ENCODE peak calls at places on chromosomes 13 and 19, in six cellular contexts. T is neural crest cell, H is WTC11, Z is psoas muscle, M is osteocyte, G is pancreas. I is an unnamed sample.

GRCh38 chr13:99565478-99566124 is 64.3 kb downstream of the TM9SF2 start:
- DNase-seq in T (no peak), H (peak), Z (no peak), M (no peak), G (no peak), I (no peak)

GRCh38 chr19:2475018-2475701 is 767 bp upstream of the GADD45B start:
- DNase-seq in T (peak), H (peak), Z (peak), M (peak), G (peak), I (no peak)

GRCh38 chr13:97359181-97360057 is 74.5 kb upstream of the RAP2A start:
- DNase-seq in T (peak), H (peak), Z (no peak), M (no peak), G (peak), I (peak)

GRCh38 chr19:17259934-17260333 is 4.6 kb downstream of the USHBP1 start:
- DNase-seq in T (no peak), H (no peak), Z (no peak), M (no peak), G (peak), I (no peak)

GRCh38 chr13:102399791-102400618 is 1.8 kb downstream of the FGF14 start:
- DNase-seq in T (no peak), H (peak), Z (peak), M (no peak), G (peak), I (peak)

GRCh38 chr19:31349160-31349881 is at the start of gene TSHZ3:
- DNase-seq in T (peak), H (peak), Z (peak), M (peak), G (peak), I (peak)

GRCh38 chr19:31138077-31138476 is 211.2 kb downstream of the TSHZ3 start:
- DNase-seq in T (no peak), H (no peak), Z (no peak), M (no peak), G (no peak), I (no peak)

GRCh38 chr19:53951436-53951835 is 11.3 kb upstream of the CACNG8 start:
- DNase-seq in T (no peak), H (no peak), Z (no peak), M (no peak), G (no peak), I (no peak)

GRCh38 chr13:31591834-31592233 is 147.5 kb upstream of the RXFP2 start:
- DNase-seq in T (no peak), H (no peak), Z (no peak), M (no peak), G (no peak), I (no peak)

GRCh38 chr13:109182777-109183465 is 553.5 kb downstream of the MYO16 start:
- DNase-seq in T (no peak), H (no peak), Z (no peak), M (no peak), G (no peak), I (no peak)

GRCh38 chr13:80030491-80030890 is 310.4 kb downstream of the SPRY2 start:
- DNase-seq in T (no peak), H (peak), Z (no peak), M (no peak), G (peak), I (peak)

GRCh38 chr13:94708971-94709614 is 3.3 kb downstream of the SOX21 start:
- DNase-seq in T (no peak), H (no peak), Z (no peak), M (no peak), G (no peak), I (no peak)

GRCh38 chr13:111908391-111908790 is 158.6 kb upstream of the SOX1 start:
- DNase-seq in T (no peak), H (peak), Z (no peak), M (peak), G (no peak), I (no peak)

GRCh38 chr19:14559916-14560775 is 11.7 kb downstream of the NDUFB7 start:
- DNase-seq in T (no peak), H (no peak), Z (peak), M (no peak), G (no peak), I (peak)

GRCh38 chr19:35528218-35529038 is at the start of gene SBSN:
- DNase-seq in T (no peak), H (no peak), Z (no peak), M (no peak), G (no peak), I (no peak)

GRCh38 chr13:34416833-34417425 is 525.1 kb upstream of the NBEA start:
- DNase-seq in T (no peak), H (no peak), Z (peak), M (no peak), G (no peak), I (no peak)

GRCh38 chr19:14674764-14675163 is at the start of gene ADGRE3:
- DNase-seq in T (no peak), H (no peak), Z (no peak), M (no peak), G (no peak), I (no peak)

GRCh38 chr19:43651758-43652545 is 12.3 kb upstream of the CADM4 start:
- DNase-seq in T (peak), H (peak), Z (peak), M (no peak), G (peak), I (peak)

GRCh38 chr19:14507704-14508246 is 10.4 kb downstream of the DNAJB1 start:
- DNase-seq in T (no peak), H (no peak), Z (no peak), M (no peak), G (no peak), I (no peak)

GRCh38 chr13:31908696-31909386 is 122.7 kb upstream of the FRY start:
- DNase-seq in T (no peak), H (no peak), Z (no peak), M (no peak), G (no peak), I (no peak)

GRCh38 chr13:96898855-96899254 is 95.4 kb downstream of the OXGR1 start:
- DNase-seq in T (no peak), H (no peak), Z (no peak), M (no peak), G (no peak), I (no peak)

GRCh38 chr13:40774672-40775071 is 3.7 kb upstream of the MRPS31 start:
- DNase-seq in T (no peak), H (no peak), Z (no peak), M (no peak), G (no peak), I (no peak)

GRCh38 chr19:36032251-36033104 is at the start of gene CLIP3:
- DNase-seq in T (peak), H (peak), Z (peak), M (peak), G (no peak), I (peak)

GRCh38 chr13:27636624-27637288 is 15.1 kb downstream of the POLR1D start:
- DNase-seq in T (no peak), H (no peak), Z (no peak), M (no peak), G (no peak), I (no peak)

GRCh38 chr19:3855321-3855720 is 13.5 kb downstream of the ZFR2 start:
- DNase-seq in T (no peak), H (no peak), Z (no peak), M (no peak), G (no peak), I (no peak)

DNA sequence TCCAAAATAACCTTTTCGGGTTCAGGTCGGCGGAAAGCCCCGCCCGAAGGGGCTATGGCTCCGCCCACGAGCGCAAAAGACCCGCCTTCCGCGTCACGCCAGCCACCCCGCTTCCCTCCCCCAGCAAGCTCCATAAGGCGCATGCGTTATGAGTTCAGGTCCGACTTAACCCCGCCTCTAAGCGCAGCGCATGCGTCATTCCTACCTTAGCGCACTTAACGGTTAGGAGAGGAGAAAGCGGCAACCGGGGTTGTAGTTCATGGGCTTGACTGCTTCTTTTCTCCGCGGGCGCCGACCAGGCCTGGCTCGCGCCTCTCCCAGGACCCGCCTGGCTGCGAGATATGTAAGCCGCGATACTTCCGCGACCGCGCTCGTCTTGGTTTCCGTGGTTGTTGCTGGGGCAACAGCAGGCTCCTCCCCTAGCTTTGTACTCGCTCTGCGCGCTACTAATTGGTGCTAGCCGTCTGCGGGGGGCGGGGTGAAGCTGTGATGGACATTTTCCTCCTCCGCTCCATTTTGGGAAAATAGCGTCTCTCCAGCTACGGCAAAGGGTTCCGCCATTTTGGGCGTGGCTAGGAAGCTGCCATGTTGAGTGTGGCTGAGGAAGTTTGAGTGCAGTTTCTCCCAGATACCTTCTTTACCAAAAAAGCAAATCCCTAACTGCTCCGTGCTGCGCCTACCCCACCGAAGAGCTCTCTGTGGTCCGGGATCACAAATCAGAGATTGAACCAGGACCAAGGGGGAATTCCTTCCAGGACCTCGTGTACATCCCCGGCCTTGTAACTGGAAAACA is at the start of gene B9D2:
- DNase-seq in T (peak), H (peak), Z (peak), M (peak), G (peak), I (peak)
- TF ChIP-seq CTCF in T (no peak), H (no peak), Z (no peak), M (no peak), G (no peak), I (no peak)

DNA sequence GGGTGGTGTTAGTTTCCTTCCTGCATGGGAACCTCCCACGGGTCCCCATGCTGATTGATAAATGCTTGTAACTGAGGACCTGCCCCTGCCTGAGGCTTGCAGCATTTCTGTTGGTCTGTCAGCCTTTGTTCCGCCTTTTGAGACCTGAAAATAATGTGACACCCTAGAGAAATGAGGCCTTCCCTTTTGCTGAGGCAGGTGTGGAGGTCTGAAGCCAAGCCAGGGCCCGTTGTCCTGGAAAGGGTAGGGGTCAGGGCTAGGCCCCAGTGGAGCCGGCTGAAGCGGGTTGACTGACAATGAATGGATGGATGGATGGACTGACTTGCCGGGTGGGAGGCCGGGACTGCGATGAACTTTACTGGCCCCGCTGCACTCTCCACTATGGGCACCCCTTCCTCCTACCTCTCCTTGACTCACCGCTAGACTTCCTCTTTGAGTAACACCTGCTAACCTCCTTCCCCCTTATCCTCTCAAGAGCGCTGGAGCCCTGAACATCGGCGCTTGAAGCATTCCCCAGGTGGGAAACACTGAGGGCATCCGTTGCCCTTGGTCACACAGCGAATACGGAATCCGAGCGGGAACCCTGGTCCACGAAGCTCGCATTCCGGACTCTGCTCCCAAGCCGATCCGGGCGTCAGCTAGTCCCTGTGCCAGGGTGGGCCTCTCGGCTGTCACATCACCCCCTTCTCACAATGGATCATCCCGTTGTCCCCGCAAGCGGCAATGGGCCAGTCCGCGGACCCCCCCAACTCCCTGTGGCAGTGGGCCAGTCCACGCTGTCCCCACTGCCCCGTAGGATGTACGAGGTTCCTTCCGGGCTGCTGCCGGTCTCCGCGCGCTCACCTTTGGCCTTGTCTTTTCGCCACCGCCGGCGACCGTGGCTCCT is 4.4 kb downstream of the LIPE start:
- DNase-seq in T (peak), H (peak), Z (no peak), M (no peak), G (peak), I (peak)
- TF ChIP-seq CTCF in T (no peak), H (no peak), Z (no peak), M (no peak), G (no peak), I (no peak)

DNA sequence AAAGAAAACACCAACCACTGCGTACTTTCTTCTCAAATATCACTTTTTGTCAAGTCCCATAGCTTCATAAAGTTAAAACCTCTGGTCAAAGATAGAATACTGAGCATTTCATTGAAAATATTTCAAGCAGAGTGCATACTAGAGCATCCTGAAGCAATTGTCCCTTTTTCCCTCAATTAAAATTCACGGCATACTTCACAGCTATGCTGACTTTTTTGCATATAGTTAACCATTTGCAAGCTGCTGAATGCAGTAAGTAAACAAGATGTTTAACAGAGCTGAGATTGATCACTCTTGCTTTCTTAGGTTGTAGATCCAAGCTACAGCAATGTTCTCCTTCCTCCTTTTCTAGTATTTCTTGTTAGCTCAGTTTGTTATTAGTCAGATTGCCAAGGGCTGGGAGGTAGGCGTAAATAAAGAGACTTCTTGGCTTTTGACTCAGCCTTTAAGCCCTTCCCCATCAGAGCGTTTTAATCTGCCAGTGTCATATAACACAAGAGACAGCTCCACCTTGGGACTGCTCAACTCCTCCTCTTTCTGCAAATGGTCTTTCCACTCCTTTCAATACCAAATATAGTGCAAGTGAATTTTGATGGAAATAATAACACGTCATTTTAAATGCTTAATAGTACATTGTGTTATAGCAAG is at the start of gene SLITRK6:
- DNase-seq in T (no peak), H (no peak), Z (no peak), M (no peak), G (no peak), I (peak)
- TF ChIP-seq CTCF in T (no peak), H (no peak), Z (no peak), M (peak), G (no peak), I (no peak)

GRCh38 chr13:73879346-73880020 is 254.7 kb downstream of the KLF12 start:
- DNase-seq in T (no peak), H (no peak), Z (no peak), M (no peak), G (no peak), I (no peak)
- TF ChIP-seq CTCF in T (no peak), H (no peak), Z (no peak), M (no peak), G (no peak), I (no peak)

DNA sequence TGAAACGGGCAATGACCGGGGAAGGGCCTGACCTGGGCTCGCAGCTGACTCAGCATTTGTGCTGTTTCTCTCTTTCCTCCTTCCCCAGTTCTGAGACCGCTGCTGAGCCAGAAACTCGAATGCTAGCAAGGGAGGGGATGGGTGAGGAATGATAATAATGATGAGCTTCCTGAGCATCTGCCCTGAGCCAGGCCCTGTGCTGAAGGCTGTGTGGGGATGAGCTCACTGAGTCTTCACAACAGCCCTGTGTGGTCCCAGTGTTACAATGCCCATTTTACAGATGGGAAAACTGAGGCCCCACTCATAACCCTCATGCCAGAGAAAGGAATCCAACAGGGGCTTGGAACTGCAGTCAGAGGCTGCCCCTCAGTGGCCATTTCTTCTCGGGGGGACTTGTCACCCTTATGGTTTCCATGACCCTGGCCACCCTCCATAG is 8.1 kb downstream of the SULT2B1 start:
- DNase-seq in T (no peak), H (peak), Z (no peak), M (no peak), G (no peak), I (no peak)
- TF ChIP-seq CTCF in T (no peak), H (peak), Z (no peak), M (peak), G (no peak), I (no peak)

GRCh38 chr19:42246143-42246868 is 3.9 kb upstream of the GSK3A start:
- DNase-seq in T (no peak), H (peak), Z (peak), M (peak), G (peak), I (peak)
- TF ChIP-seq CTCF in T (peak), H (no peak), Z (peak), M (peak), G (peak), I (peak)

DNA sequence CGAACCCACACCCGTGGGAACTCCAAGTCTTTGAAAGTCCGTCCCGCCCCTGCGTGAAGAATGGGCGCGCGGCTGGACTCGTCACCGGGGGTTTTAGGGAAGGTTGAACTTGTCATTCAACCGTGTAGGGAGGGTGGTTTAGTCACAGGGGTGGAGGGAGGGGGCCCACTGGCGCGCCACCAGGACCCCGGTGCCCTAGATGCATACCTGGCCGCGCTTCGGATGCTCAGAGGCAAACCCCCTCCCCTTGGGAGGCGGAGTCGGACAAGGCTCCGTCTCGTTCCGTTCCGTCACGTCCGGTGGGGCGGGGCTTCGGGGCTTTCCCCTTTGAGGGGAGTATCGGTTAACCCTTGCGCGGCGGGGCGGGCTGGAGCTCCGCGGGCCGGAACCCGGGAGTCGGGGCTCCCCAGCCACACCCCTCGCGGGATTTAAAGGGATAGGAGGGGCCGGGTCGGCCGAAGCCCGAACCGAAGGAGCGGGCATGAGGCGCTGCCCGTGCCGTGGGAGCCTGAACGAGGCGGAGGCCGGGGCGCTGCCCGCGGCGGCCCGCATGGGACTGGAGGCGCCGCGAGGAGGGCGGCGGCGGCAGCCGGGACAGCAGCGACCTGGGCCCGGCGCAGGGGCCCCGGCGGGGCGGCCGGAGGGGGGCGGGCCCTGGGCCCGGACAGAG is at the start of the genes COQ8B and ITPKC:
- DNase-seq in T (peak), H (peak), Z (peak), M (peak), G (peak), I (peak)
- TF ChIP-seq CTCF in T (peak), H (no peak), Z (peak), M (peak), G (no peak), I (peak)

DNA sequence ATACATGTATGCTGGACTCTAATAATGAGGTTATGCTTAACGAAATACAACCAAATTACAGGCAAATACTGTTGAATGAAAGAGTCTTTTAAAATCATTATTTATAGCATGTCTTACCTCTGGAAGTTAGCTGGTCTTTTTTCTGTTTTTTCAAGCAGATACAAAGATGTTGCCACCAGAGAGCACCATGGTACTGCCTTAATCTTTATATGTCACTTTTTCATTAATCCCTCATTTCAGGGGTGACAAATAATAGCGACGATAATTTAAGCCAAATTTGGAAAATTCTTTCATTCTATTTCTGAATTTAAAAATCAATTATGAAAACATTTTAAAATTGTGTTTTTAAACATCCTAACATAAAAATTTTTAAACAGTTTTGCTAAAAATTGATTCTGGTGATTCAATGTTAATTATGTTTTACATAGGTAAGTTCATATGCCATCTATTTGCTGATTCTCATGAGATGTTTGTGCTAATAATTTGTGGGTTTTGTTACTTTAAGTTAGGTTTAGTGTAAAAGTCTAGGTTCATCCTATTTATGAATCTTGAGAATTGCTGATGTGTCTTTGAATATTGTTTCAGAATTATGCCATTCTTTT is 379.3 kb upstream of the SGCG start:
- DNase-seq in T (no peak), H (no peak), Z (no peak), M (no peak), G (no peak), I (no peak)
- TF ChIP-seq CTCF in T (peak), H (no peak), Z (peak), M (peak), G (no peak), I (peak)

GRCh38 chr13:98541211-98541610 is 35.7 kb downstream of the STK24 start:
- DNase-seq in T (no peak), H (no peak), Z (no peak), M (no peak), G (no peak), I (no peak)

GRCh38 chr13:98543380-98544104 is 33.4 kb downstream of the STK24 start:
- DNase-seq in T (no peak), H (no peak), Z (no peak), M (no peak), G (no peak), I (no peak)

GRCh38 chr13:98542568-98543379 is 34.1 kb downstream of the STK24 start:
- DNase-seq in T (no peak), H (no peak), Z (no peak), M (no peak), G (no peak), I (no peak)

GRCh38 chr13:98540476-98540875 is 36.4 kb downstream of the STK24 start:
- DNase-seq in T (no peak), H (no peak), Z (no peak), M (no peak), G (no peak), I (no peak)

GRCh38 chr13:98541701-98542203 is 35.2 kb downstream of the STK24 start:
- DNase-seq in T (no peak), H (no peak), Z (no peak), M (no peak), G (no peak), I (no peak)
- TF ChIP-seq CTCF in T (no peak), H (no peak), Z (no peak), M (no peak), G (no peak), I (peak)

I was measured in endothelial cell.